ENCODE peak calls at places on chromosome 12, in six cellular contexts. R, W, M, I, H and A are unnamed samples.

GRCh38 chr12:52415870-52416750 is 10.0 kb upstream of the KRT82 start:
- DNase-seq in R (peak; percentile 34), W (no peak), M (no peak), I (peak; percentile 91), H (peak; percentile 93), A (no peak)

GRCh38 chr12:121196902-121197301 is 13.0 kb upstream of the P2RX4 start:
- DNase-seq in R (no peak), W (no peak), M (no peak), I (no peak), H (no peak), A (no peak)

GRCh38 chr12:55624056-55624455 is 12.6 kb upstream of the OR10P1 start:
- DNase-seq in R (no peak), W (no peak), M (no peak), I (no peak), H (no peak), A (no peak)

GRCh38 chr12:122021822-122022392 is at the start of gene BCL7A:
- DNase-seq in R (peak; percentile 83), W (peak; percentile 56), M (no peak), I (peak; percentile 80), H (peak; percentile 82), A (peak; percentile 57)

GRCh38 chr12:54935235-54935951 is 49.2 kb downstream of the TESPA1 start:
- DNase-seq in R (no peak), W (no peak), M (peak; percentile 51), I (peak; percentile 91), H (peak; percentile 79), A (no peak)

GRCh38 chr12:81167694-81168093 is 89.8 kb downstream of the ACSS3 start:
- DNase-seq in R (no peak), W (no peak), M (peak; percentile 6), I (peak; percentile 60), H (no peak), A (no peak)

GRCh38 chr12:24954261-24954660 is 5.4 kb upstream of the BCAT1 start:
- DNase-seq in R (no peak), W (no peak), M (no peak), I (no peak), H (no peak), A (no peak)

GRCh38 chr12:111409403-111410228 is 3.9 kb downstream of the SH2B3 start:
- DNase-seq in R (peak; percentile 60), W (no peak), M (no peak), I (peak; percentile 90), H (peak; percentile 59), A (no peak)

GRCh38 chr12:77882709-77883108 is 52.0 kb downstream of the NAV3 start:
- DNase-seq in R (no peak), W (no peak), M (no peak), I (no peak), H (no peak), A (no peak)

GRCh38 chr12:65867428-65867827 is 43.1 kb downstream of the HMGA2 start:
- DNase-seq in R (no peak), W (no peak), M (no peak), I (peak; percentile 91), H (peak; percentile 81), A (no peak)

GRCh38 chr12:105409881-105410471 is 79.5 kb downstream of the C12orf75 start:
- DNase-seq in R (peak; percentile 23), W (no peak), M (no peak), I (peak; percentile 48), H (peak; percentile 64), A (peak; percentile 50)

GRCh38 chr12:46209165-46209564 is 59.7 kb downstream of the SLC38A1 start:
- DNase-seq in R (no peak), W (no peak), M (no peak), I (peak; percentile 51), H (peak; percentile 63), A (no peak)

GRCh38 chr12:43501705-43502104 is 50.3 kb downstream of the ADAMTS20 start:
- DNase-seq in R (no peak), W (no peak), M (no peak), I (peak; percentile 62), H (peak; percentile 58), A (no peak)

GRCh38 chr12:53223391-53224267 is 8.4 kb downstream of the RARG start:
- DNase-seq in R (peak; percentile 31), W (no peak), M (no peak), I (peak; percentile 45), H (peak; percentile 64), A (no peak)

GRCh38 chr12:57775044-57775443 is 2.6 kb downstream of the EEF1AKMT3 start:
- DNase-seq in R (no peak), W (no peak), M (no peak), I (no peak), H (no peak), A (no peak)

GRCh38 chr12:116346751-116347150 is 69.3 kb upstream of the MED13L start:
- DNase-seq in R (peak; percentile 41), W (no peak), M (peak; percentile 58), I (peak; percentile 85), H (peak; percentile 94), A (no peak)

GRCh38 chr12:85866929-85867776 is 6.9 kb upstream of the NTS start:
- DNase-seq in R (peak; percentile 42), W (no peak), M (no peak), I (peak; percentile 85), H (peak; percentile 72), A (peak; percentile 39)

GRCh38 chr12:117109943-117110342 is 10.7 kb upstream of the TESC start:
- DNase-seq in R (no peak), W (no peak), M (no peak), I (no peak), H (no peak), A (no peak)

GRCh38 chr12:57087689-57088441 is 1.0 kb upstream of the NAB2 start:
- DNase-seq in R (peak; percentile 86), W (peak; percentile 57), M (peak; percentile 90), I (peak; percentile 95), H (peak; percentile 96), A (no peak)

GRCh38 chr12:67786086-67786485 is 137.5 kb downstream of the DYRK2 start:
- DNase-seq in R (no peak), W (no peak), M (no peak), I (no peak), H (no peak), A (no peak)

DNA sequence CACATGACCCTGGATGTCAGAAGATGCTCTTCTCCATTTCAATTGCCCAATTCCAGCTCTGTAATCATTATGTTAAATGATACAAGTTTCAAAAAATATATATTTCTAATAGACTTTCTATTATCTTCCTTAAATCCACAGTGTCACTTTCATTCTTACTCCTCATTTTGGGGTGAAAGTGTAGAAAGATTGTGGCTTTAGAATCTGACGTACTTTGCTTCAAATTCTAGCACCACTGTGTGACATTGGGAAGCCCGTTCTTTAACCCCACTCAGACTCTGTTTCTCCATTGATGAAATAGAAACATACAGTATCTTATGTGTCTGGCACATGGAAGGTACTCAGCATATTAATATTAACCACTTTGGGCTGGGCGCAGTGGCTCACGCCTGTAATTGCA is 83.3 kb downstream of the ETV6 start:
- DNase-seq in R (no peak), W (no peak), M (no peak), I (no peak), H (no peak), A (no peak)
- TF ChIP-seq CTCF in R (no peak), W (no peak), M (no peak), I (no peak), H (no peak), A (no peak)

GRCh38 chr12:44875417-44875953 is 630 bp downstream of the NELL2 start:
- DNase-seq in R (no peak), W (no peak), M (no peak), I (no peak), H (peak; percentile 1), A (peak; percentile 14)

GRCh38 chr12:44876554-44877275 is 600 bp upstream of the NELL2 start:
- DNase-seq in R (peak; percentile 21), W (peak; percentile 54), M (no peak), I (peak; percentile 7), H (peak; percentile 14), A (peak; percentile 59)

GRCh38 chr12:44874981-44875416 is 1.1 kb downstream of the NELL2 start:
- DNase-seq in R (no peak), W (no peak), M (no peak), I (no peak), H (no peak), A (peak; percentile 5)

GRCh38 chr12:44875954-44876553 is at the start of gene NELL2:
- DNase-seq in R (peak; percentile 28), W (peak; percentile 24), M (no peak), I (peak; percentile 5), H (peak; percentile 3), A (peak; percentile 52)

GRCh38 chr12:44873898-44874297 is 2.2 kb downstream of the NELL2 start:
- DNase-seq in R (no peak), W (no peak), M (no peak), I (peak; percentile 16), H (peak; percentile 18), A (no peak)
- TF ChIP-seq CTCF in R (peak; percentile 10), W (peak; percentile 41), M (no peak), I (no peak), H (no peak), A (no peak)

GRCh38 chr12:12757121-12757520 is 28.3 kb upstream of the APOLD1 start:
- DNase-seq in R (no peak), W (no peak), M (no peak), I (no peak), H (no peak), A (no peak)
- TF ChIP-seq CTCF in R (no peak), W (no peak), M (no peak), I (no peak), H (no peak), A (no peak)

GRCh38 chr12:2273288-2273687 is 220.5 kb downstream of the CACNA1C start:
- DNase-seq in R (no peak), W (no peak), M (no peak), I (peak; percentile 87), H (peak; percentile 58), A (no peak)
- TF ChIP-seq CTCF in R (no peak), W (no peak), M (peak; percentile 41), I (peak; percentile 78), H (peak; percentile 67), A (no peak)